ENCODE peak calls at places on chromosomes 13 and 19, in ten cellular contexts. Z is foreskin keratinocyte, W is RWPE1, E is endothelial cell of umbilical vein, L is WTC11, P is AG09319, Q is suprapubic skin, O is cardiac muscle cell, J is tibial artery, F is cardiac fibroblast. D is an unnamed sample.

GRCh38 chr19:35757231-35757748 is 461 bp upstream of the HSPB6 start:
- DNase-seq in Z (peak), W (no peak), E (peak), L (no peak), P (peak), Q (peak), O (peak), J (peak), F (peak), D (peak)

GRCh38 chr19:1357695-1358094 is 26.0 kb upstream of the NDUFS7 start:
- DNase-seq in Z (no peak), W (no peak), E (no peak), L (no peak), P (no peak), Q (no peak), O (no peak), J (no peak), F (no peak), D (no peak)

GRCh38 chr19:16208064-16208759 is 10.5 kb downstream of the AP1M1 start:
- DNase-seq in Z (no peak), W (no peak), E (no peak), L (peak), P (no peak), Q (no peak), O (no peak), J (no peak), F (no peak), D (no peak)

GRCh38 chr13:40539954-40540706 is 126.3 kb downstream of the FOXO1 start:
- DNase-seq in Z (peak), W (peak), E (peak), L (no peak), P (no peak), Q (no peak), O (no peak), J (no peak), F (peak), D (no peak)

GRCh38 chr13:44313674-44314073 is 60.0 kb upstream of the SERP2 start:
- DNase-seq in Z (peak), W (peak), E (peak), L (no peak), P (no peak), Q (no peak), O (no peak), J (no peak), F (peak), D (no peak)

GRCh38 chr13:96650301-96650886 is 343.9 kb downstream of the OXGR1 start:
- DNase-seq in Z (peak), W (no peak), E (peak), L (no peak), P (no peak), Q (no peak), O (no peak), J (no peak), F (peak), D (peak)

GRCh38 chr13:25292301-25292700 is 5.0 kb upstream of the MTMR6 start:
- DNase-seq in Z (peak), W (no peak), E (no peak), L (no peak), P (no peak), Q (no peak), O (no peak), J (no peak), F (no peak), D (no peak)

GRCh38 chr13:27954406-27954851 is 14.7 kb downstream of the CDX2 start:
- DNase-seq in Z (no peak), W (no peak), E (peak), L (peak), P (no peak), Q (no peak), O (no peak), J (no peak), F (no peak), D (peak)

GRCh38 chr19:4258181-4258580 is 11.3 kb downstream of the YJU2 start:
- DNase-seq in Z (no peak), W (no peak), E (no peak), L (no peak), P (no peak), Q (no peak), O (no peak), J (no peak), F (no peak), D (no peak)

GRCh38 chr19:29665826-29666633 is 769 bp downstream of the PLEKHF1 start:
- DNase-seq in Z (no peak), W (no peak), E (no peak), L (peak), P (no peak), Q (no peak), O (peak), J (peak), F (peak), D (peak)

GRCh38 chr19:38268539-38268938 is 4.2 kb downstream of the SPINT2 start:
- DNase-seq in Z (no peak), W (no peak), E (no peak), L (no peak), P (no peak), Q (no peak), O (peak), J (no peak), F (no peak), D (no peak)

GRCh38 chr19:55166530-55167268 is at the start of gene DNAAF3:
- DNase-seq in Z (peak), W (peak), E (peak), L (peak), P (peak), Q (peak), O (peak), J (peak), F (peak), D (peak)

GRCh38 chr19:35295792-35296462 is 4.0 kb downstream of the MAG start:
- DNase-seq in Z (no peak), W (no peak), E (no peak), L (peak), P (no peak), Q (no peak), O (peak), J (no peak), F (no peak), D (peak)

GRCh38 chr19:14318873-14319272 is 62.4 kb upstream of the ADGRE5 start:
- DNase-seq in Z (no peak), W (no peak), E (peak), L (peak), P (no peak), Q (no peak), O (peak), J (no peak), F (no peak), D (peak)
- TF ChIP-seq CTCF in Z (no peak), W (no peak), E (peak), L (no peak), P (peak), Q (no peak), O (peak), J (no peak), F (peak), D (peak)

GRCh38 chr19:8455018-8455417 is 10.2 kb downstream of the HNRNPM start:
- DNase-seq in Z (no peak), W (no peak), E (no peak), L (no peak), P (no peak), Q (no peak), O (no peak), J (no peak), F (no peak), D (no peak)

GRCh38 chr19:8454218-8454617 is 9.4 kb downstream of the HNRNPM start:
- DNase-seq in Z (no peak), W (no peak), E (peak), L (no peak), P (no peak), Q (no peak), O (no peak), J (no peak), F (no peak), D (no peak)

GRCh38 chr19:8457802-8458201 is 13.0 kb downstream of the HNRNPM start:
- DNase-seq in Z (no peak), W (no peak), E (no peak), L (no peak), P (no peak), Q (no peak), O (no peak), J (no peak), F (no peak), D (no peak)

GRCh38 chr19:8457209-8457608 is 12.4 kb downstream of the HNRNPM start:
- DNase-seq in Z (no peak), W (no peak), E (no peak), L (no peak), P (no peak), Q (no peak), O (no peak), J (no peak), F (no peak), D (no peak)

GRCh38 chr19:8456064-8456463 is 11.3 kb downstream of the HNRNPM start:
- DNase-seq in Z (no peak), W (no peak), E (no peak), L (peak), P (no peak), Q (no peak), O (no peak), J (no peak), F (no peak), D (no peak)
- TF ChIP-seq CTCF in Z (peak), W (no peak), E (no peak), L (no peak), P (no peak), Q (no peak), O (peak), J (no peak), F (peak), D (no peak)

DNA sequence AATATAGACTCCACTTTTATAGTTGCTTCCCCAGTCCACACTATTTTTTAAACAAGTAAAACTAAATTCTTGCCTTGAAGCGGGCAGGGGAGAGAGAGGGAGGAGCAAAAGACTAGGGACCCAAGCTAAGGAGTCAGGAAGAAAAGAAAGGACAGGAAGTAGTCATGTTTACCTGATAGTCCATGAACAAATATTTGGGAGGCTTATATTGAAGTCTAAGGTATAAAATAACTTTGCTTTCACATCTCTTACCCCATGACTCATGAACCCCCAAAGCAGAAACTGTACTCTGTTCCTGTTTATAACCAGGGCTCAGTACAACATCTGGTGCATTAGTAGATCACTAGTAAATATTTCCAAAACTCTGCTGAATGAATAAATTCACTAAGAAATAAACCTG is 67.3 kb downstream of the ZAR1L start:
- DNase-seq in Z (no peak), W (no peak), E (no peak), L (no peak), P (no peak), Q (no peak), O (no peak), J (no peak), F (no peak), D (no peak)
- TF ChIP-seq CTCF in Z (no peak), W (no peak), E (no peak), L (no peak), P (no peak), Q (no peak), O (no peak), J (no peak), F (no peak), D (no peak)

GRCh38 chr13:86403213-86403612 is 604.0 kb upstream of the SLITRK6 start:
- DNase-seq in Z (no peak), W (no peak), E (no peak), L (no peak), P (no peak), Q (no peak), O (no peak), J (no peak), F (no peak), D (no peak)

GRCh38 chr13:86399572-86399971 is 600.4 kb upstream of the SLITRK6 start:
- DNase-seq in Z (no peak), W (no peak), E (no peak), L (no peak), P (no peak), Q (no peak), O (no peak), J (no peak), F (no peak), D (no peak)

GRCh38 chr13:86402500-86402899 is 603.3 kb upstream of the SLITRK6 start:
- DNase-seq in Z (no peak), W (no peak), E (no peak), L (no peak), P (no peak), Q (no peak), O (no peak), J (no peak), F (no peak), D (no peak)

DNA sequence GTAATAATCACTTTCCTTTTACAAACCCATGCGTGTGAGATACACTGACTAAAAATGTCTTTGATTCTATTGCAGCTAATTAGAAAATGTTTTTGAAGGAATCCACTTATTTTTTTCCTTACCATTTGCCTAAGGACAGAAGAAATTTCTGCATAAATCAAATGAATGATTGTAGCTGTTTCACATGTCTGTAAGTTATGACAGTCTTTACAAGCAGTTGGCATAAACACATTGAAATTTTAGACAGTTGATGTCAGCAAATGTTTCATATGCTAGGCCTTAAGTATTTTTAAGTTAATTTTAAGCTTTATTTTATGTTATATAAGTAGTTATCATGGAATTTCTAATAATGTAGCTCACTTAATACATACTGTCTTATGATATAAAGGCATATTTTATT is 598.4 kb upstream of the SLITRK6 start:
- DNase-seq in Z (no peak), W (no peak), E (no peak), L (no peak), P (no peak), Q (no peak), O (no peak), J (no peak), F (no peak), D (no peak)
- TF ChIP-seq CTCF in Z (no peak), W (no peak), E (no peak), L (no peak), P (no peak), Q (no peak), O (no peak), J (no peak), F (no peak), D (no peak)

DNA sequence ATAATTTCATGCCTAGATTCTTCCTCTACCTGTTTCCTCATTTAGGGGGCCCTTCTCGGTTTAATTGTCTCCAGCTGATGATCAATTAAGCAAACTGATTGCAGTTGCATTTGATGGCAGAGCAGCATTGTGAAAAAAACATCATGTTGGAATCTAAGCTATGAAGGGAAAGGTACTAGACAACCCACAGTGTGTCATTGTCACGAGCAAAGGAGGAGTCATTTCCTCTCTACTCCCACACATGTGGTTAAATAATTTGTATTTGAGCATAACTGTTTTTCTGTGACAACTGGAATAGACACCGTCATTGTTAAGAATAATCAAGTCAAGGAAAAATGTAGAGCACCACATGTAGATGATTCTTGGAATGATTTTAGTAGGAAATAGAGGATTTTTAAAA is 240.3 kb downstream of the DCT start:
- DNase-seq in Z (no peak), W (no peak), E (no peak), L (no peak), P (no peak), Q (no peak), O (no peak), J (no peak), F (peak), D (no peak)
- TF ChIP-seq CTCF in Z (no peak), W (no peak), E (no peak), L (no peak), P (no peak), Q (no peak), O (no peak), J (no peak), F (no peak), D (no peak)

GRCh38 chr13:43303040-43303729 is 279.8 kb downstream of the DNAJC15 start:
- DNase-seq in Z (peak), W (peak), E (peak), L (peak), P (peak), Q (no peak), O (peak), J (peak), F (peak), D (peak)

GRCh38 chr13:43306364-43306763 is 283.0 kb downstream of the DNAJC15 start:
- DNase-seq in Z (no peak), W (no peak), E (no peak), L (no peak), P (no peak), Q (no peak), O (no peak), J (no peak), F (no peak), D (no peak)

GRCh38 chr13:43305416-43305815 is 282.0 kb downstream of the DNAJC15 start:
- DNase-seq in Z (no peak), W (no peak), E (peak), L (no peak), P (no peak), Q (no peak), O (no peak), J (no peak), F (peak), D (no peak)

GRCh38 chr13:43304449-43304848 is 281.1 kb downstream of the DNAJC15 start:
- DNase-seq in Z (no peak), W (no peak), E (no peak), L (no peak), P (no peak), Q (no peak), O (no peak), J (no peak), F (no peak), D (no peak)

GRCh38 chr13:43304945-43305344 is 281.6 kb downstream of the DNAJC15 start:
- DNase-seq in Z (no peak), W (no peak), E (no peak), L (no peak), P (no peak), Q (no peak), O (no peak), J (no peak), F (no peak), D (no peak)
- TF ChIP-seq CTCF in Z (peak), W (no peak), E (peak), L (no peak), P (no peak), Q (no peak), O (no peak), J (no peak), F (no peak), D (no peak)

GRCh38 chr19:56351208-56351607 is 36.6 kb upstream of the ZSCAN5A start:
- DNase-seq in Z (no peak), W (no peak), E (no peak), L (peak), P (no peak), Q (no peak), O (no peak), J (no peak), F (no peak), D (no peak)
- TF ChIP-seq CTCF in Z (no peak), W (no peak), E (no peak), L (no peak), P (no peak), Q (no peak), O (no peak), J (no peak), F (no peak), D (no peak)

GRCh38 chr13:81713201-81713600 is 1372.3 kb upstream of the SPRY2 start:
- DNase-seq in Z (no peak), W (no peak), E (no peak), L (no peak), P (no peak), Q (no peak), O (no peak), J (no peak), F (no peak), D (no peak)

DNA sequence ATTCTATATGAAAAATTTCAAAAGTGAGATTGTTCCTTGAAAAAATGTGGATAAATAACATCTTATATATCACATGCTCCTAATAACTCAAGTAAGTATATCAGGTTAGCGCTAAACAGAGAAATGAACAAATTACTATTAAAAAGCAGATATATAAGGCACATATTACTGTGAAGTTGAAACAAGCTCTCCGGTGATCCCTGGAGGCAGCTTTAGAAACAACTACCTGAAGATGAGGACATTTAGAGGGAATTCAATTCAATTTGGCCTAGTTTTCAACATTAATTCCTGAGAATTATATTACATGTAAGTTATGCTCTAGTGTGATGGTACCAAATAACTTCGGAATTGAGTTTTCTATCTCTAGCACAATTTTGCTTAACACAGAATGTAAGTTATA is 1373.6 kb upstream of the SPRY2 start:
- DNase-seq in Z (no peak), W (no peak), E (no peak), L (no peak), P (no peak), Q (no peak), O (no peak), J (no peak), F (no peak), D (no peak)
- TF ChIP-seq CTCF in Z (peak), W (no peak), E (no peak), L (no peak), P (no peak), Q (no peak), O (no peak), J (no peak), F (no peak), D (no peak)

GRCh38 chr13:99656092-99656745 is 154.9 kb downstream of the TM9SF2 start:
- DNase-seq in Z (peak), W (peak), E (peak), L (peak), P (peak), Q (peak), O (peak), J (peak), F (peak), D (peak)
- TF ChIP-seq CTCF in Z (peak), W (peak), E (peak), L (peak), P (peak), Q (peak), O (peak), J (peak), F (peak), D (peak)

DNA sequence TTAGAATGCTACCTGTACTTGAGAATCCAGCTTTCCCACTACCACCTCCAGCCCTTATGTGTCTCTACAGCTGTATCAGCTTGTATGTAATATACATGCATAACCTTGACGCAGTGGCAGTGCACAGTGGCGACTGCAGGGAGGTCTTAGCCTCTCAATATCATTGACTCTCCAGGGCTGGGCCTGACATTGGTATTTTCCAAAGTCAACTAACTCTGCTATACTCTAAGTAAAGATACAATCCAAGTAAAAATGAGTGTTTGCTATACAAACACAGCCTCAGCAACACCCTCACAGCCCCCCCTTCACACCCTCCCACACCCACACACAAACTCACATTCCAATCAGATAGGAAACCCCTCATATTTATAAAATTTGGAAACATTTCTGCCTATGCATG is 6.7 kb upstream of the UBL3 start:
- DNase-seq in Z (no peak), W (no peak), E (no peak), L (no peak), P (no peak), Q (no peak), O (no peak), J (no peak), F (no peak), D (no peak)
- TF ChIP-seq CTCF in Z (no peak), W (no peak), E (no peak), L (no peak), P (no peak), Q (no peak), O (no peak), J (no peak), F (no peak), D (no peak)

D was measured in GM10248.